ENCODE peak calls at places on chromosome 9, in ten cellular contexts. Q, K, I, T, S, E, U, C, F and N are unnamed samples.

GRCh38 chr9:138119202-138120027 is 241.8 kb downstream of the CACNA1B start:
- DNase-seq in C (no peak), T (no peak), F (no peak), S (no peak), I (no peak), K (no peak), Q (no peak), U (no peak), E (no peak), N (peak)

GRCh38 chr9:101400120-101400519 is 1.5 kb downstream of the ZNF189 start:
- DNase-seq in S (no peak), T (no peak), C (peak), U (no peak), I (no peak), K (no peak), Q (no peak), F (no peak), E (no peak), N (peak)

GRCh38 chr9:98445576-98445975 is 190.1 kb upstream of the TBC1D2 start:
- DNase-seq in U (no peak), S (no peak), F (no peak), C (no peak), Q (peak), I (no peak), E (no peak), K (peak), T (no peak), N (no peak)

GRCh38 chr9:132923346-132923902 is 21.0 kb downstream of the TSC1 start:
- DNase-seq in S (no peak), Q (no peak), F (no peak), C (no peak), E (no peak), U (no peak), T (no peak), I (no peak), K (no peak), N (no peak)

GRCh38 chr9:127694890-127695735 is 11.7 kb upstream of the CFAP157 start:
- DNase-seq in I (no peak), S (peak), F (no peak), Q (no peak), C (no peak), K (no peak), U (no peak), T (no peak), E (no peak), N (no peak)

GRCh38 chr9:16213781-16214515 is 656.5 kb downstream of the BNC2 start:
- DNase-seq in U (no peak), E (no peak), K (no peak), I (peak), F (no peak), C (no peak), T (no peak), S (peak), Q (no peak), N (no peak)

GRCh38 chr9:114666441-114666840 is 8.8 kb upstream of the TEX53 start:
- DNase-seq in K (no peak), F (no peak), T (no peak), S (no peak), E (no peak), Q (no peak), C (no peak), I (no peak), U (no peak), N (no peak)

GRCh38 chr9:81814794-81815464 is 113.3 kb upstream of the SPATA31D4 start:
- DNase-seq in K (peak), I (no peak), U (no peak), E (no peak), Q (no peak), S (no peak), C (no peak), F (no peak), T (no peak), N (no peak)

GRCh38 chr9:137254624-137255447 is at the start of gene NELFB:
- DNase-seq in I (peak), U (peak), C (peak), E (peak), T (peak), F (peak), K (peak), S (peak), Q (peak), N (peak)

GRCh38 chr9:137114613-137115393 is at the start of gene DPP7:
- DNase-seq in S (peak), U (peak), Q (no peak), I (peak), F (peak), E (peak), K (no peak), T (no peak), C (peak), N (peak)

GRCh38 chr9:36207546-36208012 is 16.9 kb downstream of the CLTA start:
- DNase-seq in I (no peak), C (no peak), K (peak), U (no peak), T (no peak), E (no peak), F (no peak), S (peak), Q (no peak), N (no peak)

GRCh38 chr9:90965911-90966290 is 164.3 kb downstream of the SYK start:
- DNase-seq in T (no peak), S (no peak), K (no peak), Q (no peak), F (no peak), I (no peak), C (no peak), U (no peak), E (no peak), N (no peak)

GRCh38 chr9:99050292-99050911 is 54.5 kb upstream of the TGFBR1 start:
- DNase-seq in I (no peak), Q (no peak), E (no peak), U (no peak), S (peak), F (no peak), K (no peak), T (no peak), C (no peak), N (no peak)

GRCh38 chr9:89993678-89994630 is 389.1 kb downstream of the GADD45G start:
- DNase-seq in Q (no peak), T (no peak), K (no peak), C (peak), E (no peak), F (no peak), U (no peak), I (peak), S (no peak), N (peak)

GRCh38 chr9:93652604-93653592 is 76.5 kb downstream of the PHF2 start:
- DNase-seq in T (no peak), I (no peak), F (no peak), U (no peak), S (peak), E (no peak), C (no peak), K (peak), Q (no peak), N (no peak)